ENCODE peak calls at places on chromosomes 16 and 17, in nine cellular contexts. S is astrocyte; Z is mucosa of descending colon; E is breast epithelium; M is body of pancreas; H is tibial nerve; P is naive thymus-derived CD4-positive, alpha-beta T cell; Y is left lung; T is cardiac muscle cell. V is an unnamed sample. For H3K36me3, the result is how much of the 10 kb centered on the place peaks cover.

GRCh38 chr17:49401971-49402491 is 12.7 kb downstream of the PHB1 start:
- DNase-seq in Z (no peak), Y (no peak), P (no peak), S (no peak), E (peak), T (no peak), H (no peak), M (no peak), V (no peak)

GRCh38 chr17:59846391-59847165 is 46.2 kb downstream of the TUBD1 start:
- DNase-seq in P (no peak), E (peak), Z (no peak), M (peak), S (peak), H (peak), Y (peak), T (no peak), V (no peak)

GRCh38 chr16:369866-370436 is 387 bp downstream of the MRPL28 start:
- DNase-seq in E (no peak), Y (no peak), S (no peak), H (no peak), M (no peak), P (no peak), Z (no peak), T (peak), V (no peak)

GRCh38 chr16:90047714-90048346 is 28.6 kb upstream of the DBNDD1 start:
- DNase-seq in E (no peak), Y (no peak), Z (no peak), P (no peak), S (no peak), T (no peak), H (no peak), M (no peak), V (no peak)

GRCh38 chr17:50541402-50541915 is 5.5 kb upstream of the SPATA20 start:
- DNase-seq in S (no peak), T (no peak), Y (no peak), Z (no peak), E (no peak), H (no peak), P (no peak), M (no peak), V (no peak)

GRCh38 chr17:64978138-64978537 is 58.9 kb upstream of the LRRC37A3 start:
- DNase-seq in S (no peak), M (no peak), H (no peak), E (no peak), P (no peak), T (no peak), Y (no peak), Z (no peak), V (no peak)

GRCh38 chr17:18954321-18954720 is 2.4 kb downstream of the SLC5A10 start:
- DNase-seq in T (no peak), S (no peak), E (no peak), Z (peak), H (no peak), Y (no peak), P (no peak), M (no peak), V (no peak)

GRCh38 chr17:12765544-12765943 is 23.8 kb upstream of the ARHGAP44 start:
- DNase-seq in Z (no peak), P (no peak), M (no peak), H (no peak), Y (no peak), T (no peak), E (no peak), S (peak), V (no peak)

GRCh38 chr17:61410100-61410551 is 10.5 kb downstream of the TBX2 start:
- DNase-seq in M (no peak), S (no peak), T (no peak), E (no peak), P (peak), Z (no peak), Y (peak), H (no peak), V (no peak)

GRCh38 chr16:67396159-67396774 is 3.0 kb upstream of the TPPP3 start:
- DNase-seq in H (peak), P (no peak), S (peak), T (peak), Z (peak), Y (peak), E (peak), M (peak), V (no peak)

GRCh38 chr16:20255002-20255401 is 72.3 kb downstream of the GP2 start:
- DNase-seq in Y (no peak), P (no peak), T (no peak), E (no peak), S (no peak), Z (no peak), H (no peak), M (no peak), V (no peak)

GRCh38 chr16:29158031-29158430 is 173.2 kb downstream of the LAT start:
- DNase-seq in S (no peak), H (no peak), P (no peak), M (no peak), E (no peak), Y (no peak), T (no peak), Z (peak), V (no peak)

GRCh38 chr16:82699711-82700495 is 73.1 kb downstream of the CDH13 start:
- DNase-seq in P (no peak), M (peak), H (peak), E (no peak), S (peak), T (no peak), Z (no peak), Y (no peak), V (no peak)

GRCh38 chr16:1459967-1460366 is 14.9 kb downstream of the CLCN7 start:
- DNase-seq in P (no peak), E (no peak), Z (no peak), M (no peak), Y (no peak), H (no peak), T (no peak), S (no peak), V (no peak)

GRCh38 chr17:40556884-40557414 is 8.3 kb downstream of the CCR7 start:
- DNase-seq in P (no peak), H (no peak), T (no peak), S (no peak), M (peak), Z (no peak), Y (no peak), E (no peak), V (no peak)

GRCh38 chr17:12136646-12137045 is 116.0 kb downstream of the MAP2K4 start:
- DNase-seq in Y (no peak), S (peak), H (no peak), M (no peak), Z (no peak), P (no peak), T (no peak), E (no peak), V (no peak)

GRCh38 chr16:81940781-81941560 is 70.3 kb downstream of the SDR42E1 start:
- DNase-seq in Z (no peak), E (no peak), H (no peak), P (no peak), Y (no peak), M (no peak), S (peak), T (peak), V (no peak)

GRCh38 chr17:30170415-30170987 is 53.9 kb downstream of the NSRP1 start:
- DNase-seq in S (no peak), E (no peak), M (no peak), P (no peak), Z (no peak), H (no peak), T (no peak), Y (no peak), V (no peak)

GRCh38 chr16:9364721-9365693 is 273.6 kb downstream of the HAPSTR1 start:
- DNase-seq in Y (peak), P (no peak), Z (peak), E (peak), M (peak), S (no peak), H (peak), T (no peak), V (no peak)

GRCh38 chr17:63279498-63280230 is 166.4 kb downstream of the CYB561 start:
- DNase-seq in S (peak), M (no peak), H (no peak), P (no peak), Y (no peak), T (no peak), Z (no peak), E (no peak), V (no peak)

GRCh38 chr17:18381158-18381952 is 3.8 kb downstream of the EVPLL start:
- DNase-seq in T (no peak), M (no peak), S (no peak), P (no peak), E (no peak), Z (no peak), H (no peak), Y (no peak), V (no peak)

GRCh38 chr17:9002610-9003354 is 18.5 kb upstream of the NTN1 start:
- DNase-seq in P (peak), H (no peak), E (no peak), S (peak), Z (peak), Y (no peak), T (peak), M (peak), V (no peak)

GRCh38 chr17:63694229-63694973 is 5.5 kb downstream of the LIMD2 start:
- DNase-seq in H (no peak), Z (no peak), Y (no peak), T (no peak), P (no peak), M (no peak), S (no peak), E (no peak), V (no peak)

GRCh38 chr17:67137026-67137370 is 92.6 kb downstream of the CACNG1 start:
- DNase-seq in S (peak), Z (no peak), Y (no peak), E (no peak), T (no peak), P (no peak), M (no peak), H (no peak), V (no peak)

GRCh38 chr17:79950306-79950705 is 85.4 kb downstream of the TBC1D16 start:
- DNase-seq in T (no peak), H (no peak), Z (no peak), M (peak), Y (no peak), S (no peak), E (no peak), P (no peak), V (no peak)

GRCh38 chr16:7497667-7498066 is 165.0 kb downstream of the RBFOX1 start:
- DNase-seq in M (no peak), P (no peak), S (no peak), T (no peak), Z (no peak), Y (no peak), E (no peak), H (no peak), V (no peak)

GRCh38 chr17:6768447-6768846 is 7.6 kb upstream of the FBXO39 start:
- DNase-seq in P (no peak), M (no peak), Z (no peak), H (no peak), E (no peak), Y (no peak), S (no peak), T (no peak), V (no peak)

GRCh38 chr16:48231675-48232214 is 12.4 kb upstream of the LONP2 start:
- DNase-seq in Z (no peak), P (no peak), T (peak), M (no peak), H (no peak), Y (no peak), E (no peak), S (peak), V (no peak)

GRCh38 chr17:37701424-37702020 is 43.3 kb downstream of the HNF1B start:
- DNase-seq in Z (no peak), Y (no peak), P (peak), E (no peak), M (peak), S (no peak), T (no peak), H (peak), V (peak)

GRCh38 chr16:14181371-14182050 is 110.4 kb downstream of the MRTFB start:
- DNase-seq in T (no peak), P (no peak), Z (no peak), Y (no peak), S (peak), M (no peak), E (no peak), H (no peak), V (no peak)

GRCh38 chr17:51275381-51275780 is 15.0 kb downstream of the UTP18 start:
- DNase-seq in T (no peak), E (no peak), Y (no peak), S (peak), Z (no peak), M (no peak), P (no peak), H (no peak), V (no peak)

GRCh38 chr17:81901167-81902022 is 643 bp upstream of the NPB start:
- DNase-seq in P (no peak), Z (no peak), M (no peak), H (no peak), E (no peak), S (no peak), Y (no peak), T (no peak), V (no peak)

GRCh38 chr17:60169921-60170817 is 20.4 kb downstream of the CA4 start:
- DNase-seq in S (no peak), Y (no peak), Z (peak), M (no peak), E (no peak), H (no peak), T (no peak), P (no peak), V (no peak)

GRCh38 chr17:214881-215331 is 33.5 kb upstream of the DOC2B start:
- DNase-seq in E (no peak), S (no peak), P (no peak), Y (peak), Z (peak), M (peak), T (no peak), H (no peak), V (no peak)

DNA sequence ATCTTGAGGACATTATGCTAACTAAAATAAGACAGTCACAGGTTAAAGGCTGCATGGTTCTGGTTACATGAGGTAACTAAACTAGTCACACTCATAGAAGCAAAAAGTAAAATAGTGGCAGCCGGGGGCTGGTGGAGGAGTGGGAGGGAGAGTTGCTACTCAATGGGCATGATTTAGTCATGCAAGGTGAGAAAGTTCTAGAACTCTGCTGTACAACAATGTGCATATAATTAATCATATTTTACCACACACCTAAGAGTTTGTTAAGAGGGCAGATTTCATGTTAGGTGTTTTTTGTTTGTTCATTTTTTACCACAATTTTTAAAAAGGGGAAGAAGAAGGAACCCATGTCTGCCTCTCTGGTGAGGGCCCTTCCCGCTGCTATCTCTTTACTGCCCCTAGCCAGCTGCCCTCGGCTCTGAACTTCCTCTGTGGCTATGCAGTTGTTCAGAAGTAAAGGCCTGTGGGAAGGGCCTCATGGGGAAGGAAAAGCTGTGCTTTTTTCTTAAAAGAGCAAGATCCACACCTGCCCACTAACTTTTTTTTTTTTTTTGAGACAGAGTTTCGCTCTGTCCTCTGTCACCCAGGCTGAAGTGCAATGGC is 11.2 kb downstream of the CD300LB start:
- DNase-seq in S (no peak), T (no peak), Y (peak), M (no peak), E (peak), P (no peak), H (no peak), Z (no peak), V (no peak)
- H3K4me3 ChIP-seq in S (no peak), T (no peak), Y (no peak), M (no peak), E (no peak), P (no peak), H (no peak), Z (no peak), V (no peak)

GRCh38 chr16:53517851-53518250 is 14.8 kb upstream of the AKTIP start:
- DNase-seq in H (no peak), S (no peak), T (no peak), Z (no peak), Y (no peak), E (no peak), M (no peak), P (no peak), V (no peak)
- H3K36me3 ChIP-seq in H (under half), S (under half), T (under half), Z (under half), Y (under half), E (under half), M (under half), P (under half), V (under half)

GRCh38 chr17:2090804-2091534 is 36.1 kb downstream of the HIC1 start:
- DNase-seq in S (peak), E (no peak), Z (no peak), Y (no peak), M (peak), T (no peak), H (peak), P (no peak), V (no peak)

GRCh38 chr17:2090210-2090641 is 35.3 kb downstream of the HIC1 start:
- DNase-seq in P (no peak), Y (no peak), S (no peak), T (no peak), Z (no peak), M (no peak), E (no peak), H (no peak), V (no peak)

GRCh38 chr17:2092253-2092652 is 37.4 kb downstream of the HIC1 start:
- DNase-seq in T (no peak), M (no peak), E (no peak), P (no peak), S (no peak), Y (no peak), Z (no peak), H (no peak), V (no peak)

GRCh38 chr17:2086306-2086705 is 31.4 kb downstream of the HIC1 start:
- DNase-seq in Z (no peak), H (no peak), S (no peak), P (no peak), E (no peak), Y (no peak), T (no peak), M (no peak), V (no peak)

DNA sequence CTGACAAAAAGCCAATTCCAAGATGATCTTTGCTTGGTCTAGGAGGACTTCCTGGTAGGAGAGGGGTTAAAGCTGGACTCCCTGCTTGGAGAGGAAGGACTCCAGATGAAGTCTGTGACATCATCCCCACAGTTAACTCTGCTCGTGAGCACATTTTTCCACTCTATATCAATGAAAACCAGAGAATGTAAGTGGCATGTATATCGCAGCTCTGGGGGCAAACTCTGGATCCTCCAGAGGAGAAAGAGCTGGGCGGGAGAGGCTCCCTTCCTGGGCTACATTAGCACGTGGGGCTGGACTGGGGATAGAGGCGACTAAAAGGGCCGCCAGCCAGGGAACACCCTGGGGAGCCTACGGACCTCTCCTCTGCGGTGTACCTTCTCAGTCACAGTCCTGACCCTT is 34.1 kb downstream of the HIC1 start:
- DNase-seq in S (peak), E (no peak), M (no peak), Z (no peak), T (no peak), Y (no peak), P (no peak), H (no peak), V (no peak)
- H3K4me3 ChIP-seq in S (no peak), E (peak), M (no peak), Z (no peak), T (no peak), Y (peak), P (peak), H (peak), V (peak)

GRCh38 chr16:75241412-75241811 is 10.0 kb downstream of the BCAR1 start:
- DNase-seq in S (no peak), H (no peak), T (no peak), Y (no peak), E (no peak), P (no peak), Z (peak), M (no peak), V (no peak)

GRCh38 chr16:75244225-75244792 is 7.1 kb downstream of the BCAR1 start:
- DNase-seq in Z (peak), Y (no peak), M (peak), E (peak), T (no peak), P (no peak), S (peak), H (peak), V (no peak)

GRCh38 chr16:75243667-75244224 is 7.7 kb downstream of the BCAR1 start:
- DNase-seq in E (no peak), Y (no peak), Z (peak), H (no peak), P (no peak), T (no peak), M (no peak), S (no peak), V (no peak)

GRCh38 chr16:75239463-75240122 is 11.8 kb downstream of the BCAR1 start:
- DNase-seq in H (no peak), T (no peak), M (no peak), E (no peak), S (no peak), Y (no peak), Z (peak), P (no peak), V (no peak)

GRCh38 chr16:75241955-75242354 is 9.5 kb downstream of the BCAR1 start:
- DNase-seq in E (no peak), T (no peak), M (no peak), P (no peak), S (no peak), Y (no peak), Z (peak), H (no peak), V (no peak)
- H3K36me3 ChIP-seq in E (under half), T (under half), M (under half), P (under half), S (under half), Y (under half), Z (under half), H (under half), V (under half)

DNA sequence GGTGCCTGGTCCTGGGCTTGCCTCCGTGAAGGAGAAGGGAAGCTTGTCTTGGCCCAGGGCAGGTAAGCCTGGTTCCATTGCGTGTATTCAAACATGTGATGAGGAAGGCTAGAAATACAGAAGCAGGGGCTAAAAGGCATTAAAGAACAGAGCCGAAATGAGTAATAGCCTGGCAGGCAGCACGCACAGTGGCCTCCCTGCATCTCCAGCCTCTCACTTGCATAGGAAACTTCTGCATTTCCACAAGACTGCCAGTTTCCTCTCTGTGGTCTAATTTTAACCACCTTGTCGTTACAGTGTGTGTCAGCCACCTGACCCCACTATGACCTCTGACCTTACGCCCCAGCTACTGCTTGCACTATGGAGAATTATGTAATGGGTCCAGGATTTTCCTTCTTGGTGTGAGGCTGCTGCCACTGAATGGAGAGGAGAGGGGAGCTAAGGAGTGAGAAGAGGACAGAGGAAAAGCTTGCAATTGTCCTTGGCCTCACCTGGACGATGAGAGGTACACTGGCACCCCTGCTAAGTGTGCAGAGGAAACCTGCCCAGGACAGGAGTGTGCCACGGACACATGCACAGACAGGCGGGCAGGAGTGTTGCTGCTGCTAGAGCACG is 32.8 kb downstream of the HIC1 start:
- DNase-seq in H (no peak), T (no peak), Z (no peak), E (no peak), M (no peak), P (no peak), Y (peak), S (peak), V (peak)
- H3K4me3 ChIP-seq in H (no peak), T (no peak), Z (no peak), E (no peak), M (no peak), P (no peak), Y (no peak), S (no peak), V (no peak)

GRCh38 chr17:77498056-77498785 is 357.5 kb downstream of the SEC14L1 start:
- DNase-seq in S (no peak), H (no peak), Z (no peak), E (no peak), M (no peak), P (peak), T (no peak), Y (no peak), V (no peak)
- H3K36me3 ChIP-seq in S (under half), H (under half), Z (under half), E (under half), M (under half), P (under half), T (under half), Y (under half), V (half or more)

V was measured in effector memory CD4-positive, alpha-beta T cell.